ENCODE peak calls at places on chromosomes 2 and 18, in ten cellular contexts. P, O, H, T, Z, V, Q, X, E and J are unnamed samples.

GRCh38 chr2:74429487-74430451 is 8.2 kb downstream of the WDR54 start:
- DNase-seq in P (no peak), O (no peak), H (no peak), T (no peak), Z (no peak), V (no peak), Q (no peak), X (no peak), E (no peak), J (no peak)

GRCh38 chr2:54597153-54597827 is 126.2 kb upstream of the EML6 start:
- DNase-seq in P (no peak), O (no peak), H (peak; percentile 59), T (no peak), Z (no peak), V (no peak), Q (peak; percentile 85), X (peak; percentile 45), E (no peak), J (no peak)

GRCh38 chr18:64713284-64713683 is 564.4 kb upstream of the LINC00305 start:
- DNase-seq in P (no peak), O (no peak), H (no peak), T (no peak), Z (peak; percentile 36), V (no peak), Q (no peak), X (no peak), E (no peak), J (no peak)

GRCh38 chr18:5890261-5890605 is 5.1 kb downstream of the TMEM200C start:
- DNase-seq in P (no peak), O (no peak), H (no peak), T (no peak), Z (peak; percentile 81), V (no peak), Q (peak; percentile 49), X (no peak), E (no peak), J (no peak)

GRCh38 chr2:149561309-149561926 is 26.2 kb downstream of the MMADHC start:
- DNase-seq in P (no peak), O (no peak), H (peak; percentile 48), T (peak; percentile 62), Z (no peak), V (peak; percentile 18), Q (no peak), X (no peak), E (peak; percentile 15), J (no peak)

GRCh38 chr2:18176679-18177215 is 298.3 kb downstream of the KCNS3 start:
- DNase-seq in P (no peak), O (no peak), H (no peak), T (no peak), Z (no peak), V (no peak), Q (no peak), X (no peak), E (no peak), J (no peak)

GRCh38 chr2:114127372-114127771 is 237.5 kb downstream of the ACTR3 start:
- DNase-seq in P (no peak), O (peak; percentile 17), H (no peak), T (peak; percentile 30), Z (no peak), V (no peak), Q (no peak), X (no peak), E (no peak), J (no peak)

GRCh38 chr18:10235553-10235952 is 218.9 kb upstream of the APCDD1 start:
- DNase-seq in P (no peak), O (no peak), H (no peak), T (no peak), Z (no peak), V (no peak), Q (peak; percentile 41), X (no peak), E (no peak), J (no peak)

GRCh38 chr2:239114119-239114581 is 266.3 kb downstream of the TWIST2 start:
- DNase-seq in P (no peak), O (no peak), H (peak; percentile 37), T (no peak), Z (no peak), V (no peak), Q (peak; percentile 48), X (no peak), E (no peak), J (no peak)

GRCh38 chr18:77096936-77097886 is 35.4 kb downstream of the MBP start:
- DNase-seq in P (no peak), O (no peak), H (no peak), T (no peak), Z (no peak), V (no peak), Q (no peak), X (no peak), E (no peak), J (no peak)

GRCh38 chr2:102107741-102108070 is 34.8 kb upstream of the IL1R1 start:
- DNase-seq in P (no peak), O (no peak), H (peak; percentile 71), T (no peak), Z (no peak), V (no peak), Q (no peak), X (no peak), E (no peak), J (no peak)

GRCh38 chr2:9423922-9424272 is 443 bp downstream of the CPSF3 start:
- DNase-seq in P (peak; percentile 15), O (no peak), H (peak; percentile 40), T (peak; percentile 43), Z (no peak), V (no peak), Q (no peak), X (no peak), E (no peak), J (no peak)

GRCh38 chr2:109210431-109211200 is 81.6 kb downstream of the SH3RF3 start:
- DNase-seq in P (no peak), O (no peak), H (peak; percentile 29), T (peak; percentile 53), Z (peak; percentile 57), V (no peak), Q (no peak), X (no peak), E (no peak), J (no peak)

GRCh38 chr18:53324353-53324752 is 900.1 kb downstream of the MBD2 start:
- DNase-seq in P (no peak), O (no peak), H (no peak), T (no peak), Z (no peak), V (no peak), Q (no peak), X (no peak), E (no peak), J (no peak)